ENCODE peak calls at places on chromosomes 1 and 21, in four cellular contexts. U is MM.1S, M is aorta, S is tibial artery. A is an unnamed sample.

GRCh38 chr1:147824776-147825175 is 64.4 kb upstream of the GJA5 start:
- DNase-seq in U (no peak), M (no peak), S (no peak), A (no peak)

GRCh38 chr1:104195395-104195794 is 445.7 kb downstream of the AMY1C start:
- DNase-seq in U (no peak), M (no peak), S (no peak), A (no peak)

GRCh38 chr1:58442114-58442513 is 104.4 kb downstream of the OMA1 start:
- DNase-seq in U (no peak), M (no peak), S (no peak), A (no peak)

GRCh38 chr1:35902671-35903070 is 19.7 kb downstream of the AGO1 start:
- DNase-seq in U (no peak), M (no peak), S (no peak), A (no peak)

GRCh38 chr1:108712605-108713150 is at the start of gene FNDC7:
- DNase-seq in U (no peak), M (no peak), S (no peak), A (no peak)

GRCh38 chr1:221740941-221741363 is 937 bp downstream of the DUSP10 start:
- DNase-seq in U (no peak), M (peak; percentile 51), S (no peak), A (no peak)

GRCh38 chr1:202047977-202048376 is 37.6 kb downstream of the ELF3 start:
- DNase-seq in U (no peak), M (no peak), S (no peak), A (no peak)

GRCh38 chr21:38820471-38821239 is 14.9 kb downstream of the ETS2 start:
- DNase-seq in U (no peak), M (no peak), S (no peak), A (no peak)

GRCh38 chr1:17704176-17704575 is 51.0 kb upstream of the ACTL8 start:
- DNase-seq in U (no peak), M (no peak), S (no peak), A (no peak)

GRCh38 chr1:41530411-41530810 is 45.9 kb upstream of the EDN2 start:
- DNase-seq in U (no peak), M (peak; percentile 29), S (peak; percentile 34), A (no peak)

GRCh38 chr1:28671254-28671780 is 2.7 kb downstream of the GMEB1 start:
- DNase-seq in U (no peak), M (no peak), S (no peak), A (no peak)

GRCh38 chr1:54538538-54538937 is 9.5 kb upstream of the ACOT11 start:
- DNase-seq in U (no peak), M (no peak), S (no peak), A (no peak)

GRCh38 chr1:155091071-155092051 is 12.7 kb downstream of the EFNA3 start:
- DNase-seq in U (peak; percentile 83), M (peak; percentile 84), S (peak; percentile 82), A (peak; percentile 80)

GRCh38 chr1:151579436-151580225 is 32.2 kb upstream of the SNX27 start:
- DNase-seq in U (no peak), M (no peak), S (no peak), A (no peak)

GRCh38 chr1:51976831-51977602 is 13.5 kb downstream of the RAB3B start:
- DNase-seq in U (no peak), M (no peak), S (no peak), A (no peak)

GRCh38 chr1:245807954-245808719 is 653.4 kb downstream of the KIF26B start:
- DNase-seq in U (no peak), M (no peak), S (no peak), A (no peak)

GRCh38 chr1:46492269-46492853 is 2.7 kb downstream of the DMBX1 start:
- DNase-seq in U (no peak), M (no peak), S (no peak), A (no peak)
- H3K27me3 ChIP-seq in U (peaks cover 82% of the 10 kb centered on the region), M (no peaks in the 10 kb centered on the region), S (no peaks in the 10 kb centered on the region), A (peaks cover 18% of the 10 kb centered on the region)

DNA sequence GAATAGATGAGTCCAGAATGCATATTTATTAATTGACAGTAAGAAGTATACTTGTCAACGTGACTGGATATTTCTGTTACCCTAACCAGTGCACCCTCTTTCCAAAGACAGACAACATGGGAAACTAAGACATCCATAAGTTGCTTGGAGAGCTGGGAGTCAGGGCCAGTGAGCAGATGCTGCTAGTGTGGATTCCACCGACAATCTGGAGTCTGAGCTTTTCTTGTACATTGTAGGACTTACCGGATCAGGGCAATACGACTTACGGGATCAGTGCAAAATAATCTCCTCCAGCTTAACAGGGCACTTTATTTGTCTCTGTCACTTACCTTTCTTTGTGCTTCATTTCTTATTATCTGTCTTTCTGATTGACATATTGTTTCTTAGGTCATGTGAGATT is 24.6 kb upstream of the FCRL4 start:
- DNase-seq in U (no peak), M (no peak), S (no peak), A (no peak)
- H3K27me3 ChIP-seq in U (no peaks in the 10 kb centered on the region), M (no peaks in the 10 kb centered on the region), S (no peaks in the 10 kb centered on the region), A (no peaks in the 10 kb centered on the region)

GRCh38 chr1:229381234-229381633 is 38.4 kb upstream of the CCSAP start:
- DNase-seq in U (no peak), M (no peak), S (peak; percentile 34), A (no peak)
- H3K27me3 ChIP-seq in U (no peaks in the 10 kb centered on the region), M (no peaks in the 10 kb centered on the region), S (no peaks in the 10 kb centered on the region), A (no peaks in the 10 kb centered on the region)

GRCh38 chr1:22342734-22343191 is 108.9 kb upstream of the ZBTB40 start:
- DNase-seq in U (no peak), M (no peak), S (no peak), A (no peak)

GRCh38 chr1:22341791-22342605 is 109.7 kb upstream of the ZBTB40 start:
- DNase-seq in U (no peak), M (no peak), S (no peak), A (no peak)

GRCh38 chr1:22347854-22348760 is 103.5 kb upstream of the ZBTB40 start:
- DNase-seq in U (no peak), M (no peak), S (no peak), A (no peak)

GRCh38 chr1:22343456-22344426 is 107.9 kb upstream of the ZBTB40 start:
- DNase-seq in U (no peak), M (no peak), S (no peak), A (no peak)

DNA sequence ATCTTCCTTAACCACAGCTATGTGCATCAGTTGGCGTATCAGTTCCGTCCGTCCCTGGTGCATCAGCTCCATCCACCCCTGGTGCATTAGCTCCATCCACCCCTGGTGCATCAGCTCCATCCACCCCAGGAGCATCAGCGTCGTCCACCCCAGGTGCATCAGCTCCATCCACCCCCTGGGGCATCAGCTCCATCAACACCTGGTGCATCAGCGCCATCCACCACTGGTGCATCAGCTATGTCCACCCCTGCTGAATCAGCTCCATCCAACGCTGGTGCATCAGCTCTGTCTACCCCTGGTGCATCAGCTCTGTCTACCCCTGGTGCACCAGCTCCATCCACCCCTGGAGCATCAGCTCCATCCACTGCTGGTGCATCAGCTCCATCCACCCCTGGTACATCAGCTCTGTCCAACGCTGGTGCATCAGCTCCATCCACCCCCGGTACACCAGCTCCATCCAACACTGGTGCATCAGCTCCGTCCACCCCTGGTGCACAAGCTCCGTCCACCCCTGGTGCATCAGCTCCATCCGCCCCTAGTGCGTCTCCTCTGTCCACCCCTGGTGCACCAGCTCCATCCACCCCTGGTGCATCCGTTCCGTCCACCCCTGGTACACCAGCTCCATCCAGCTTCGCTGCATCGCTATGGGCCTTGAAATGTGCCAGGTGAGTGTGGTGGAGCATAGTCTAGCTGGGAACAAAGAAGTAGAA is 106.6 kb upstream of the ZBTB40 start:
- DNase-seq in U (no peak), M (no peak), S (no peak), A (no peak)
- H3K27me3 ChIP-seq in U (peaks cover 100% of the 10 kb centered on the region), M (no peaks in the 10 kb centered on the region), S (no peaks in the 10 kb centered on the region), A (no peaks in the 10 kb centered on the region)

GRCh38 chr1:25684216-25684965 is 67.8 kb downstream of the MAN1C1 start:
- DNase-seq in U (no peak), M (no peak), S (peak; percentile 83), A (no peak)
- H3K27me3 ChIP-seq in U (no peaks in the 10 kb centered on the region), M (no peaks in the 10 kb centered on the region), S (no peaks in the 10 kb centered on the region), A (no peaks in the 10 kb centered on the region)

DNA sequence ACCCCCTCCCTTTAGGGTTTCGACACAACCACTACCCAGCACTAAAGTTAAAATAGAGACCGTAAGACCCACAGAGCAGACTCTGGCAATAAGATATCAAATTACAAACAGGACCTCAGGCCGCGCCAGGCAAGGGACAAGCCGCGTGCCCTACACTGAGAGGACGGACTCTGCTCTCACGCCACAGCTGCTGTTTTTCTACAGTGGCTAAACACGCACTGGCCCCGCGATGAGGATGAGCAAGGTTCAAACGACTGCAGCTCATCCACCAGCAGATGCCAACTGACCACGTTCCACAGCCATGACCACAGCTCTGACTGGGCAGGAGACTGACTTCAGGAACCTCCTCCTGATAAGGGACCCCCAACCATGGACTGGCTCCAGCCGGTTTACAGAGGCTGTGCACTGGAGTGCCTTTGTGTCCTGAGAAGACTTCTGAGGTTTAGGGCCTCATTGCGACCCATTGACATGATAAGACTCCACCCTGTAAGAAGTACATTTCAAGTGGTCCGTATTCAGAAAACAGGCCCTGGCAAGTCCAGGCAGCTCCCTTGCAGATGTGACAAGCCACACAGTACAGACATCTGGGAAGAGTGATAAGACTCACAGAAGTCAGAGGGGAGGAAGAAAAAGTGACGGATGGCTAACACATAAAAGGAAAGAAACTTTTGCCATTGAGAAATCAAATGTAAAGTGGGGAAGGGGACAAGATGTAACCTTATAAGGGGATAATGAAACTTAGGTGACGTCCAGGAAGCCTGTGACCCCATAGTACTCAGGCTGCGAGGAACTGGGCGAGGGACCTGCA is 1.5 kb upstream of the KRTAP10-6 start:
- DNase-seq in U (no peak), M (no peak), S (peak; percentile 40), A (no peak)
- H3K27me3 ChIP-seq in U (peaks cover 90% of the 10 kb centered on the region), M (no peaks in the 10 kb centered on the region), S (no peaks in the 10 kb centered on the region), A (no peaks in the 10 kb centered on the region)

GRCh38 chr1:211127166-211127565 is 6.8 kb downstream of the KCNH1 start:
- DNase-seq in U (no peak), M (no peak), S (no peak), A (no peak)
- H3K27me3 ChIP-seq in U (no peaks in the 10 kb centered on the region), M (no peaks in the 10 kb centered on the region), S (no peaks in the 10 kb centered on the region), A (no peaks in the 10 kb centered on the region)

GRCh38 chr1:190098107-190098506 is 379.6 kb downstream of the BRINP3 start:
- DNase-seq in U (no peak), M (no peak), S (no peak), A (no peak)

GRCh38 chr1:190102757-190103326 is 374.8 kb downstream of the BRINP3 start:
- DNase-seq in U (no peak), M (no peak), S (no peak), A (no peak)

DNA sequence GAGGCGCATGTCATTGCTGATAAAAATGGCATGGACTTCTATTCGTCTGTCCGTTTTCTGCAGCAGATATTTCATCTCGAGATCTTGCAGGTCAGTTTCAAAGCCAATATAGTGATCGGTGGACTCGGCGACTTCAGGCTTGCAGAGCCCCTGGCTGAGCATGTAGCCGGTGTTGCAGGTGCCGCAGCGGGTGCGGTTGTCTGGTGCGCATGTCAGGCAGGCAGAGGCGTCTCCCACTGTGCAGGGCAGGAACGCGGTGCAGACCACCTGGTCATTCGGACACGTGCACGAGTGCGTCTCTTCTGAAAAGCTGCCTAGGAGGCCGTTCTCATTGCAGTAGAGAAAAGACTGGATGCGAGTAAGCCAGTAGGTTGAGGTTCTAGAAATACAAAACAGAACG is 378.9 kb downstream of the BRINP3 start:
- DNase-seq in U (no peak), M (no peak), S (no peak), A (no peak)
- H3K27me3 ChIP-seq in U (no peaks in the 10 kb centered on the region), M (no peaks in the 10 kb centered on the region), S (no peaks in the 10 kb centered on the region), A (no peaks in the 10 kb centered on the region)

GRCh38 chr1:112973788-112974187 is 17.8 kb upstream of the SLC16A1 start:
- DNase-seq in U (no peak), M (no peak), S (no peak), A (no peak)

GRCh38 chr1:112975336-112975735 is 19.3 kb upstream of the SLC16A1 start:
- DNase-seq in U (no peak), M (no peak), S (no peak), A (no peak)

GRCh38 chr1:112974646-112975045 is 18.6 kb upstream of the SLC16A1 start:
- DNase-seq in U (no peak), M (no peak), S (no peak), A (no peak)

GRCh38 chr1:112971006-112971405 is 15.0 kb upstream of the SLC16A1 start:
- DNase-seq in U (no peak), M (no peak), S (no peak), A (no peak)
- H3K27me3 ChIP-seq in U (no peaks in the 10 kb centered on the region), M (no peaks in the 10 kb centered on the region), S (no peaks in the 10 kb centered on the region), A (no peaks in the 10 kb centered on the region)

A was measured in uterus.